ENCODE peak calls at places on chromosomes 11 and 22, in nine cellular contexts. M is Jurkat, Clone E6-1; Q is activated CD4-positive, CD25-positive, alpha-beta regulatory T cell treated with anti-CD3 and anti-CD28 coated beads, Interleukin-2, amount 50 U/mL, for 72 hours; E is SJSA1; X is CD8-positive, alpha-beta T cell; N is fibroblast of the aortic adventitia; Z is non-pigmented ciliary epithelial cell; L is HFF-Myc; G is body of pancreas. Y is an unnamed sample.

GRCh38 chr11:117232022-117232878 is at the start of the genes PCSK7 and RNF214:
- DNase-seq in M (peak), Q (peak), E (peak), X (peak), N (peak), Z (no peak), L (peak), G (peak), Y (peak)

GRCh38 chr22:31891366-31892079 is 52.8 kb upstream of the YWHAH start:
- DNase-seq in M (peak), Q (no peak), E (no peak), X (no peak), N (no peak), Z (no peak), L (no peak), G (no peak), Y (no peak)

GRCh38 chr22:50074551-50075042 is 10.6 kb downstream of the MLC1 start:
- DNase-seq in M (peak), Q (no peak), E (no peak), X (no peak), N (no peak), Z (no peak), L (no peak), G (peak), Y (no peak)

GRCh38 chr11:94400839-94401772 is at the start of gene GPR83:
- DNase-seq in M (no peak), Q (no peak), E (no peak), X (no peak), N (peak), Z (no peak), L (no peak), G (no peak), Y (no peak)

GRCh38 chr22:28027453-28028448 is 108.7 kb upstream of the PITPNB start:
- DNase-seq in M (no peak), Q (no peak), E (no peak), X (no peak), N (peak), Z (no peak), L (no peak), G (no peak), Y (peak)

GRCh38 chr11:556175-556699 is 4.3 kb downstream of the LMNTD2 start:
- DNase-seq in M (no peak), Q (no peak), E (no peak), X (peak), N (no peak), Z (no peak), L (no peak), G (no peak), Y (no peak)

GRCh38 chr11:68041617-68042218 is 2.9 kb downstream of the TCIRG1 start:
- DNase-seq in M (no peak), Q (no peak), E (no peak), X (no peak), N (no peak), Z (no peak), L (no peak), G (no peak), Y (no peak)

GRCh38 chr22:42116848-42117424 is 13.7 kb downstream of the CYP2D6 start:
- DNase-seq in M (peak), Q (no peak), E (no peak), X (no peak), N (no peak), Z (no peak), L (no peak), G (no peak), Y (no peak)

GRCh38 chr11:69362315-69362714 is 68.4 kb downstream of the MYEOV start:
- DNase-seq in M (peak), Q (no peak), E (no peak), X (no peak), N (no peak), Z (no peak), L (no peak), G (no peak), Y (no peak)

GRCh38 chr11:98507208-98507607 is 513.5 kb upstream of the CNTN5 start:
- DNase-seq in M (no peak), Q (no peak), E (no peak), X (no peak), N (no peak), Z (no peak), L (no peak), G (no peak), Y (no peak)

GRCh38 chr11:74689666-74690065 is 41.6 kb downstream of the CHRDL2 start:
- DNase-seq in M (no peak), Q (no peak), E (no peak), X (no peak), N (peak), Z (no peak), L (no peak), G (no peak), Y (no peak)

GRCh38 chr11:35740061-35740824 is 77.7 kb downstream of the TRIM44 start:
- DNase-seq in M (no peak), Q (no peak), E (no peak), X (no peak), N (no peak), Z (no peak), L (no peak), G (no peak), Y (no peak)

GRCh38 chr22:49107961-49108530 is 719.6 kb downstream of the BRD1 start:
- DNase-seq in M (no peak), Q (no peak), E (no peak), X (no peak), N (no peak), Z (no peak), L (no peak), G (no peak), Y (no peak)

GRCh38 chr11:34407121-34407813 is 31.5 kb upstream of the CAT start:
- DNase-seq in M (no peak), Q (no peak), E (no peak), X (no peak), N (no peak), Z (no peak), L (no peak), G (peak), Y (no peak)

GRCh38 chr11:3077846-3078440 is 20.7 kb upstream of the CARS1 start:
- DNase-seq in M (no peak), Q (no peak), E (no peak), X (no peak), N (no peak), Z (no peak), L (no peak), G (no peak), Y (no peak)

GRCh38 chr11:65873280-65874156 is 918 bp upstream of the EFEMP2 start:
- DNase-seq in M (peak), Q (peak), E (peak), X (peak), N (peak), Z (no peak), L (peak), G (peak), Y (peak)

GRCh38 chr22:42769574-42770447 is 49.1 kb upstream of the A4GALT start:
- DNase-seq in M (no peak), Q (no peak), E (peak), X (no peak), N (peak), Z (peak), L (no peak), G (peak), Y (no peak)

GRCh38 chr11:32466279-32466915 is 31.1 kb upstream of the WT1 start:
- DNase-seq in M (no peak), Q (no peak), E (no peak), X (no peak), N (peak), Z (no peak), L (no peak), G (no peak), Y (no peak)

GRCh38 chr11:131897976-131898375 is 527.6 kb downstream of the NTM start:
- DNase-seq in M (no peak), Q (no peak), E (peak), X (no peak), N (peak), Z (peak), L (no peak), G (no peak), Y (no peak)

GRCh38 chr11:84097186-84097585 is 811.0 kb upstream of the CCDC90B start:
- DNase-seq in M (no peak), Q (no peak), E (no peak), X (no peak), N (peak), Z (no peak), L (no peak), G (no peak), Y (no peak)

Y was measured in left lobe of liver.